ENCODE peak calls at places on chromosome 21, in ten cellular contexts. E, G, Q, O, B, A, W, U, V and F are unnamed samples.

GRCh38 chr21:26842976-26843911 is 2.0 kb downstream of the ADAMTS1 start:
- DNase-seq in V (no peak), G (peak), U (no peak), Q (no peak), O (peak), A (peak), B (peak), W (peak), E (peak), F (no peak)

GRCh38 chr21:45806042-45806441 is 162.5 kb downstream of the PCBP3 start:
- DNase-seq in B (no peak), W (no peak), E (no peak), Q (no peak), U (no peak), G (no peak), O (no peak), A (no peak), V (no peak), F (no peak)

GRCh38 chr21:45618287-45618686 is 25.2 kb upstream of the PCBP3 start:
- DNase-seq in W (peak), Q (no peak), O (peak), V (no peak), B (peak), A (no peak), G (no peak), E (no peak), U (no peak), F (no peak)

GRCh38 chr21:28789571-28789970 is 203.1 kb downstream of the LTN1 start:
- DNase-seq in V (no peak), Q (no peak), A (no peak), B (no peak), U (no peak), E (no peak), G (no peak), W (no peak), O (no peak), F (no peak)

GRCh38 chr21:38619865-38620513 is 121.7 kb upstream of the ERG start:
- DNase-seq in W (no peak), A (no peak), O (peak), U (no peak), E (no peak), Q (no peak), V (no peak), B (no peak), G (no peak), F (no peak)

GRCh38 chr21:36747815-36748381 is 49.0 kb downstream of the SIM2 start:
- DNase-seq in Q (no peak), E (peak), V (no peak), B (peak), O (peak), U (peak), W (peak), G (peak), A (peak), F (no peak)

GRCh38 chr21:45033791-45034555 is 40.4 kb upstream of the ADARB1 start:
- DNase-seq in G (no peak), O (peak), W (no peak), A (no peak), V (no peak), E (no peak), B (no peak), U (no peak), Q (no peak), F (no peak)

GRCh38 chr21:46639489-46640386 is 4.3 kb downstream of the PRMT2 start:
- DNase-seq in U (no peak), W (peak), Q (no peak), B (peak), O (peak), G (no peak), A (no peak), E (no peak), V (no peak), F (no peak)

GRCh38 chr21:34850166-34850695 is 181.4 kb downstream of the CLIC6 start:
- DNase-seq in V (no peak), G (no peak), O (no peak), E (no peak), A (no peak), Q (no peak), U (no peak), B (no peak), W (no peak), F (no peak)